ENCODE peak calls at places on chromosomes 16 and 17, in ten cellular contexts. One of them, this sample, is unnamed.

GRCh38 chr17:7903154-7904103 is 12.7 kb downstream of the RNF227 start:
- DNase-seq in neural progenitor cell: peak
- DNase-seq in neural crest cell: no peak
- DNase-seq in type B pancreatic cell: no peak
- DNase-seq in PC-9: no peak
- DNase-seq in CD8-positive, alpha-beta T cell: no peak
- DNase-seq in CD4-positive, alpha-beta T cell: no peak
- DNase-seq in mucosa of descending colon: no peak
- DNase-seq in foreskin fibroblast: no peak
- DNase-seq in GM10248: no peak
- DNase-seq in this sample: no peak

GRCh38 chr17:10155334-10156081 is 42.9 kb downstream of the GAS7 start:
- DNase-seq in neural progenitor cell: no peak
- DNase-seq in neural crest cell: no peak
- DNase-seq in type B pancreatic cell: no peak
- DNase-seq in PC-9: no peak
- DNase-seq in CD8-positive, alpha-beta T cell: no peak
- DNase-seq in CD4-positive, alpha-beta T cell: no peak
- DNase-seq in mucosa of descending colon: no peak
- DNase-seq in foreskin fibroblast: no peak
- DNase-seq in GM10248: no peak
- DNase-seq in this sample: no peak

GRCh38 chr16:75679366-75679765 is 2.6 kb upstream of the CPHXL2 start:
- DNase-seq in neural progenitor cell: no peak
- DNase-seq in neural crest cell: no peak
- DNase-seq in type B pancreatic cell: no peak
- DNase-seq in PC-9: no peak
- DNase-seq in CD8-positive, alpha-beta T cell: no peak
- DNase-seq in CD4-positive, alpha-beta T cell: no peak
- DNase-seq in mucosa of descending colon: no peak
- DNase-seq in foreskin fibroblast: no peak
- DNase-seq in GM10248: no peak
- DNase-seq in this sample: no peak

GRCh38 chr17:42288985-42289862 is 926 bp downstream of the STAT5A start:
- DNase-seq in neural progenitor cell: no peak
- DNase-seq in neural crest cell: no peak
- DNase-seq in type B pancreatic cell: no peak
- DNase-seq in PC-9: no peak
- DNase-seq in CD8-positive, alpha-beta T cell: peak
- DNase-seq in CD4-positive, alpha-beta T cell: peak
- DNase-seq in mucosa of descending colon: peak
- DNase-seq in foreskin fibroblast: no peak
- DNase-seq in GM10248: peak
- DNase-seq in this sample: peak

GRCh38 chr17:65547253-65547670 is 14.2 kb downstream of the AXIN2 start:
- DNase-seq in neural progenitor cell: no peak
- DNase-seq in neural crest cell: no peak
- DNase-seq in type B pancreatic cell: no peak
- DNase-seq in PC-9: no peak
- DNase-seq in CD8-positive, alpha-beta T cell: no peak
- DNase-seq in CD4-positive, alpha-beta T cell: no peak
- DNase-seq in mucosa of descending colon: peak
- DNase-seq in foreskin fibroblast: no peak
- DNase-seq in GM10248: no peak
- DNase-seq in this sample: no peak

GRCh38 chr17:67440311-67441051 is 63.4 kb downstream of the PITPNC1 start:
- DNase-seq in neural progenitor cell: no peak
- DNase-seq in neural crest cell: no peak
- DNase-seq in type B pancreatic cell: no peak
- DNase-seq in PC-9: no peak
- DNase-seq in CD8-positive, alpha-beta T cell: no peak
- DNase-seq in CD4-positive, alpha-beta T cell: no peak
- DNase-seq in mucosa of descending colon: no peak
- DNase-seq in foreskin fibroblast: no peak
- DNase-seq in GM10248: no peak
- DNase-seq in this sample: no peak

GRCh38 chr17:78132086-78132676 is 1.6 kb downstream of the TMC8 start:
- DNase-seq in neural progenitor cell: no peak
- DNase-seq in neural crest cell: no peak
- DNase-seq in type B pancreatic cell: no peak
- DNase-seq in PC-9: peak
- DNase-seq in CD8-positive, alpha-beta T cell: peak
- DNase-seq in CD4-positive, alpha-beta T cell: peak
- DNase-seq in mucosa of descending colon: peak
- DNase-seq in foreskin fibroblast: no peak
- DNase-seq in GM10248: peak
- DNase-seq in this sample: no peak

GRCh38 chr16:72123426-72123825 is 29.8 kb downstream of the DHX38 start:
- DNase-seq in neural progenitor cell: no peak
- DNase-seq in neural crest cell: no peak
- DNase-seq in type B pancreatic cell: peak
- DNase-seq in PC-9: no peak
- DNase-seq in CD8-positive, alpha-beta T cell: no peak
- DNase-seq in CD4-positive, alpha-beta T cell: no peak
- DNase-seq in mucosa of descending colon: no peak
- DNase-seq in foreskin fibroblast: no peak
- DNase-seq in GM10248: no peak
- DNase-seq in this sample: peak

GRCh38 chr17:29158515-29159275 is 21.5 kb downstream of the MYO18A start:
- DNase-seq in neural progenitor cell: no peak
- DNase-seq in neural crest cell: no peak
- DNase-seq in type B pancreatic cell: no peak
- DNase-seq in PC-9: peak
- DNase-seq in CD8-positive, alpha-beta T cell: no peak
- DNase-seq in CD4-positive, alpha-beta T cell: no peak
- DNase-seq in mucosa of descending colon: no peak
- DNase-seq in foreskin fibroblast: no peak
- DNase-seq in GM10248: no peak
- DNase-seq in this sample: no peak

GRCh38 chr16:53714080-53715050 is 10.4 kb downstream of the FTO start:
- DNase-seq in neural progenitor cell: peak
- DNase-seq in neural crest cell: no peak
- DNase-seq in type B pancreatic cell: no peak
- DNase-seq in PC-9: no peak
- DNase-seq in CD8-positive, alpha-beta T cell: no peak
- DNase-seq in CD4-positive, alpha-beta T cell: no peak
- DNase-seq in mucosa of descending colon: no peak
- DNase-seq in foreskin fibroblast: no peak
- DNase-seq in GM10248: no peak
- DNase-seq in this sample: no peak

GRCh38 chr17:27929990-27930389 is 36.8 kb upstream of the LYRM9 start:
- DNase-seq in neural progenitor cell: no peak
- DNase-seq in neural crest cell: no peak
- DNase-seq in type B pancreatic cell: no peak
- DNase-seq in PC-9: no peak
- DNase-seq in CD8-positive, alpha-beta T cell: no peak
- DNase-seq in CD4-positive, alpha-beta T cell: no peak
- DNase-seq in mucosa of descending colon: no peak
- DNase-seq in foreskin fibroblast: no peak
- DNase-seq in GM10248: no peak
- DNase-seq in this sample: no peak

DNA sequence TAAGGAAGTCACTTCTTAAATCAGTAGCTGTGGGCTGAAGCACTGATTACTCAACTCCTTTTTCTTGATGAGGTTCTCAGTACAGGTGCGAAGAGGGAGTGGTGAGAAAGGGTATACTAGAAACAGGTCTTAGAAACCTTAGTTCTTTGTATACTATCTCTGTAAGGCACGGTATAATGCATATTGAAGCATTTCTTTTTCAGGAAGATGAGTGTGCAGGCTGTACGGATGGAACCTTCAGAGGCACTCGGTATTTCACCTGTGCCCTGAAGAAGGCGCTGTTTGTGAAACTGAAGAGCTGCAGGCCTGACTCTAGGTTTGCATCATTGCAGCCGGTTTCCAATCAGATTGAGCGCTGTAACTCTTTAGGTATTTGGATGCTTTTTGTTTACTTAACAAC is 39.2 kb downstream of the CYLD start:
- DNase-seq in neural progenitor cell: peak
- DNase-seq in neural crest cell: no peak
- DNase-seq in type B pancreatic cell: no peak
- DNase-seq in PC-9: no peak
- DNase-seq in CD8-positive, alpha-beta T cell: no peak
- DNase-seq in CD4-positive, alpha-beta T cell: no peak
- DNase-seq in mucosa of descending colon: no peak
- DNase-seq in foreskin fibroblast: no peak
- DNase-seq in GM10248: no peak
- DNase-seq in this sample: no peak
- TF ChIP-seq CTCF in neural progenitor cell: peak
- TF ChIP-seq CTCF in neural crest cell: peak
- TF ChIP-seq CTCF in type B pancreatic cell: peak
- TF ChIP-seq CTCF in PC-9: no peak
- TF ChIP-seq CTCF in CD8-positive, alpha-beta T cell: no peak
- TF ChIP-seq CTCF in CD4-positive, alpha-beta T cell: peak
- TF ChIP-seq CTCF in mucosa of descending colon: no peak
- TF ChIP-seq CTCF in foreskin fibroblast: no peak
- TF ChIP-seq CTCF in GM10248: no peak
- TF ChIP-seq CTCF in this sample: no peak

GRCh38 chr16:19400709-19401108 is 17.0 kb upstream of the TMC5 start:
- DNase-seq in neural progenitor cell: no peak
- DNase-seq in neural crest cell: no peak
- DNase-seq in type B pancreatic cell: no peak
- DNase-seq in PC-9: no peak
- DNase-seq in CD8-positive, alpha-beta T cell: no peak
- DNase-seq in CD4-positive, alpha-beta T cell: no peak
- DNase-seq in mucosa of descending colon: no peak
- DNase-seq in foreskin fibroblast: no peak
- DNase-seq in GM10248: no peak
- DNase-seq in this sample: no peak
- TF ChIP-seq CTCF in neural progenitor cell: peak
- TF ChIP-seq CTCF in neural crest cell: peak
- TF ChIP-seq CTCF in type B pancreatic cell: peak
- TF ChIP-seq CTCF in PC-9: peak
- TF ChIP-seq CTCF in CD8-positive, alpha-beta T cell: no peak
- TF ChIP-seq CTCF in CD4-positive, alpha-beta T cell: no peak
- TF ChIP-seq CTCF in mucosa of descending colon: no peak
- TF ChIP-seq CTCF in foreskin fibroblast: no peak
- TF ChIP-seq CTCF in GM10248: peak
- TF ChIP-seq CTCF in this sample: no peak

GRCh38 chr16:397736-398332 is 835 bp downstream of the NME4 start:
- DNase-seq in neural progenitor cell: peak
- DNase-seq in neural crest cell: peak
- DNase-seq in type B pancreatic cell: no peak
- DNase-seq in PC-9: no peak
- DNase-seq in CD8-positive, alpha-beta T cell: no peak
- DNase-seq in CD4-positive, alpha-beta T cell: no peak
- DNase-seq in mucosa of descending colon: peak
- DNase-seq in foreskin fibroblast: peak
- DNase-seq in GM10248: peak
- DNase-seq in this sample: peak
- TF ChIP-seq CTCF in neural progenitor cell: peak
- TF ChIP-seq CTCF in neural crest cell: peak
- TF ChIP-seq CTCF in type B pancreatic cell: peak
- TF ChIP-seq CTCF in PC-9: no peak
- TF ChIP-seq CTCF in CD8-positive, alpha-beta T cell: no peak
- TF ChIP-seq CTCF in CD4-positive, alpha-beta T cell: no peak
- TF ChIP-seq CTCF in mucosa of descending colon: no peak
- TF ChIP-seq CTCF in foreskin fibroblast: peak
- TF ChIP-seq CTCF in GM10248: no peak
- TF ChIP-seq CTCF in this sample: no peak

GRCh38 chr17:39919087-39919683 is 750 bp upstream of the GSDMB start:
- DNase-seq in neural progenitor cell: no peak
- DNase-seq in neural crest cell: no peak
- DNase-seq in type B pancreatic cell: no peak
- DNase-seq in PC-9: no peak
- DNase-seq in CD8-positive, alpha-beta T cell: no peak
- DNase-seq in CD4-positive, alpha-beta T cell: no peak
- DNase-seq in mucosa of descending colon: no peak
- DNase-seq in foreskin fibroblast: no peak
- DNase-seq in GM10248: no peak
- DNase-seq in this sample: no peak

GRCh38 chr17:39915559-39915958 is 2.9 kb downstream of the GSDMB start:
- DNase-seq in neural progenitor cell: no peak
- DNase-seq in neural crest cell: no peak
- DNase-seq in type B pancreatic cell: no peak
- DNase-seq in PC-9: no peak
- DNase-seq in CD8-positive, alpha-beta T cell: no peak
- DNase-seq in CD4-positive, alpha-beta T cell: no peak
- DNase-seq in mucosa of descending colon: no peak
- DNase-seq in foreskin fibroblast: no peak
- DNase-seq in GM10248: no peak
- DNase-seq in this sample: peak

GRCh38 chr17:39913989-39914388 is 4.4 kb downstream of the GSDMB start:
- DNase-seq in neural progenitor cell: no peak
- DNase-seq in neural crest cell: no peak
- DNase-seq in type B pancreatic cell: no peak
- DNase-seq in PC-9: no peak
- DNase-seq in CD8-positive, alpha-beta T cell: no peak
- DNase-seq in CD4-positive, alpha-beta T cell: no peak
- DNase-seq in mucosa of descending colon: no peak
- DNase-seq in foreskin fibroblast: no peak
- DNase-seq in GM10248: no peak
- DNase-seq in this sample: no peak

GRCh38 chr17:39920218-39921210 is 2.1 kb upstream of the GSDMB start:
- DNase-seq in neural progenitor cell: no peak
- DNase-seq in neural crest cell: no peak
- DNase-seq in type B pancreatic cell: no peak
- DNase-seq in PC-9: no peak
- DNase-seq in CD8-positive, alpha-beta T cell: peak
- DNase-seq in CD4-positive, alpha-beta T cell: no peak
- DNase-seq in mucosa of descending colon: peak
- DNase-seq in foreskin fibroblast: no peak
- DNase-seq in GM10248: peak
- DNase-seq in this sample: peak

DNA sequence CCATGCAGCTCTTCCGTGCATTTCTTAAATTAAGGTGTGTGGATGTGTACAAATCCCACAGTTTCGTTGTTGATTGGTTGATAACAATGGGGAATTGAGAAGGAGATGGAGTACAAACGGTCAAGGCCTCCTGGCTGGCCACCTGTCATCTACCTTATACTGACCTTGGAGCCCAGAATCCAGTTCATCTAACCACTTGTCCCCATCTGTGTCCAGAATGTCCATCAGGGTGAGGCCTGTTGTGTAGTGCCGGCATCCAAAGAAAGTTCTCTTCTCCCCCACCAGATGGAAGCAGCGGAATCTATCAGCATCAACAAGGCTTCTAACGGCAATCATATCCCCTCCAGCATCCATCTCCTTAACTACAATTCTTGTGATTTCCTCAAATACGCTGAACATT is 1.5 kb downstream of the GSDMB start:
- DNase-seq in neural progenitor cell: no peak
- DNase-seq in neural crest cell: no peak
- DNase-seq in type B pancreatic cell: no peak
- DNase-seq in PC-9: no peak
- DNase-seq in CD8-positive, alpha-beta T cell: no peak
- DNase-seq in CD4-positive, alpha-beta T cell: no peak
- DNase-seq in mucosa of descending colon: no peak
- DNase-seq in foreskin fibroblast: no peak
- DNase-seq in GM10248: no peak
- DNase-seq in this sample: no peak
- TF ChIP-seq CTCF in neural progenitor cell: peak
- TF ChIP-seq CTCF in neural crest cell: peak
- TF ChIP-seq CTCF in type B pancreatic cell: peak
- TF ChIP-seq CTCF in PC-9: no peak
- TF ChIP-seq CTCF in CD8-positive, alpha-beta T cell: no peak
- TF ChIP-seq CTCF in CD4-positive, alpha-beta T cell: no peak
- TF ChIP-seq CTCF in mucosa of descending colon: no peak
- TF ChIP-seq CTCF in foreskin fibroblast: peak
- TF ChIP-seq CTCF in GM10248: no peak
- TF ChIP-seq CTCF in this sample: no peak

GRCh38 chr16:59410451-59410850 is 676.3 kb upstream of the GOT2 start:
- DNase-seq in neural progenitor cell: no peak
- DNase-seq in neural crest cell: no peak
- DNase-seq in type B pancreatic cell: no peak
- DNase-seq in PC-9: no peak
- DNase-seq in CD8-positive, alpha-beta T cell: no peak
- DNase-seq in CD4-positive, alpha-beta T cell: no peak
- DNase-seq in mucosa of descending colon: no peak
- DNase-seq in foreskin fibroblast: no peak
- DNase-seq in GM10248: no peak
- DNase-seq in this sample: no peak

GRCh38 chr16:59412275-59412841 is 678.2 kb upstream of the GOT2 start:
- DNase-seq in neural progenitor cell: peak
- DNase-seq in neural crest cell: no peak
- DNase-seq in type B pancreatic cell: no peak
- DNase-seq in PC-9: no peak
- DNase-seq in CD8-positive, alpha-beta T cell: no peak
- DNase-seq in CD4-positive, alpha-beta T cell: no peak
- DNase-seq in mucosa of descending colon: no peak
- DNase-seq in foreskin fibroblast: no peak
- DNase-seq in GM10248: no peak
- DNase-seq in this sample: no peak
- TF ChIP-seq CTCF in neural progenitor cell: peak
- TF ChIP-seq CTCF in neural crest cell: peak
- TF ChIP-seq CTCF in type B pancreatic cell: peak
- TF ChIP-seq CTCF in PC-9: no peak
- TF ChIP-seq CTCF in CD8-positive, alpha-beta T cell: no peak
- TF ChIP-seq CTCF in CD4-positive, alpha-beta T cell: no peak
- TF ChIP-seq CTCF in mucosa of descending colon: no peak
- TF ChIP-seq CTCF in foreskin fibroblast: peak
- TF ChIP-seq CTCF in GM10248: no peak
- TF ChIP-seq CTCF in this sample: no peak

This sample was measured in GM13976.